ENCODE peak calls at places on chromosomes 13 and 19, in five cellular contexts. Z, M, O, G and H are unnamed samples.

GRCh38 chr19:12603714-12604113 is 6.9 kb downstream of the ZNF490 start:
- DNase-seq in O (no peak), Z (peak), M (no peak), G (no peak), H (no peak)

GRCh38 chr13:39779337-39780270 is 124.1 kb downstream of the COG6 start:
- DNase-seq in M (no peak), G (peak), Z (peak), O (peak), H (no peak)

GRCh38 chr19:5035817-5036732 is 67.2 kb downstream of the KDM4B start:
- DNase-seq in G (peak), O (no peak), M (no peak), Z (no peak), H (no peak)

GRCh38 chr13:105721056-105721455 is 814.4 kb downstream of the EFNB2 start:
- DNase-seq in O (no peak), G (peak), Z (no peak), M (no peak), H (no peak)

GRCh38 chr19:4328243-4328990 is 10.2 kb downstream of the STAP2 start:
- DNase-seq in Z (peak), G (peak), O (peak), M (peak), H (peak)

GRCh38 chr19:18848860-18849661 is 17.3 kb downstream of the UPF1 start:
- DNase-seq in G (peak), M (no peak), Z (peak), O (peak), H (no peak)

GRCh38 chr19:33396701-33397535 is 23.4 kb downstream of the CEBPG start:
- DNase-seq in O (no peak), M (peak), Z (no peak), G (no peak), H (no peak)

GRCh38 chr19:5343848-5344247 is 3.2 kb upstream of the PTPRS start:
- DNase-seq in Z (peak), O (peak), G (peak), M (no peak), H (peak)

GRCh38 chr13:23711355-23711754 is 141.1 kb downstream of the TNFRSF19 start:
- DNase-seq in G (no peak), M (no peak), Z (no peak), O (no peak), H (no peak)

GRCh38 chr13:23709521-23709920 is 139.3 kb downstream of the TNFRSF19 start:
- DNase-seq in O (peak), G (peak), M (no peak), Z (peak), H (no peak)

GRCh38 chr13:23705578-23705977 is 135.4 kb downstream of the TNFRSF19 start:
- DNase-seq in O (peak), M (no peak), G (peak), Z (peak), H (no peak)

GRCh38 chr13:23710366-23710765 is 140.2 kb downstream of the TNFRSF19 start:
- DNase-seq in M (no peak), O (no peak), G (no peak), Z (peak), H (no peak)

GRCh38 chr13:23707674-23708073 is 137.5 kb downstream of the TNFRSF19 start:
- DNase-seq in G (peak), M (no peak), O (peak), Z (peak), H (no peak)
- TF ChIP-seq CTCF in G (peak), M (no peak), O (peak), Z (peak), H (no peak)

DNA sequence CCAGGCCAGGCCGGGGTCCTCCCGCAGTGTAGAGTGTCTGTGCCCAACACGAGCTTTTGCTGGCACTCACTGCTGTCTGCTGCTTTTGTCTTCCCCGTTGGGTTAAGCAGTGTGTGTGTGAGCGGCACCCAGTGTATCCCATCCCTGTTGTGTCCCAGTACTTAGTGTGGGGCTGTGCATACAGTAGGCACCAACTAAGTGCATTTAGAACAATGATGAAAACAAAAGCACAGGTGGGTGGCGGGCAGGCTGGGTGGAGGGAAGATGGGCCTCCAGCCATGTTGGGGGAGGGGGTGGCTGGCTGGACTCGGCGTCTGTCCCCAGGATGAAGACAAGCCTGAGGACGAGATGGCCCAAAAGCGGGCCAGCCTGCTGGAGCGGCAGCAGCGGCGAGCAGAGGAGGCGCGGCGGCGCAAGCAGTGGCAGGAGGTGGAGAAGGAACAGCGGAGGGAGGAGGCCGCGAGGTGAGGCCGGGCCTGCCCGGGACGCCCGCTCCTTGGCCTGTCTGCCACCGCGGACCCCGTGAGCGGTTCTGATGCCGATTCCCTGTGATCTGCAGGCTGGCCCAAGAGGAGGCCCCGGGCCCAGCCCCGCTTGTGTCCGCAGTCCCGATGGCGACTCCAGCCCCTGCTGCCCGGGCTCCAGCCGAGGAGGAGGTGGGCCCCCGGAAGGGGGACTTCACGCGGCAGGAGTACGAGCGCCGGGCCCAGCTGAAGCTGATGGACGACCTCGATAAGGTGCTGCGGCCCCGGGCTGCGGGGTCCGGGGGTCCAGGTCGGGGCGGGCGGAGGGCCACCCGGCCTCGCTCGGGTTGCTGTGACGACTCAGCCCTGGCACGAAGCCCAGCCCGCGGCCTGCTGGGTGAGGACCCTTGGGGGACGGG is 14.2 kb downstream of the XAB2 start:
- DNase-seq in M (no peak), Z (no peak), G (no peak), O (no peak), H (no peak)
- TF ChIP-seq CTCF in M (no peak), Z (no peak), G (no peak), O (no peak), H (no peak)

DNA sequence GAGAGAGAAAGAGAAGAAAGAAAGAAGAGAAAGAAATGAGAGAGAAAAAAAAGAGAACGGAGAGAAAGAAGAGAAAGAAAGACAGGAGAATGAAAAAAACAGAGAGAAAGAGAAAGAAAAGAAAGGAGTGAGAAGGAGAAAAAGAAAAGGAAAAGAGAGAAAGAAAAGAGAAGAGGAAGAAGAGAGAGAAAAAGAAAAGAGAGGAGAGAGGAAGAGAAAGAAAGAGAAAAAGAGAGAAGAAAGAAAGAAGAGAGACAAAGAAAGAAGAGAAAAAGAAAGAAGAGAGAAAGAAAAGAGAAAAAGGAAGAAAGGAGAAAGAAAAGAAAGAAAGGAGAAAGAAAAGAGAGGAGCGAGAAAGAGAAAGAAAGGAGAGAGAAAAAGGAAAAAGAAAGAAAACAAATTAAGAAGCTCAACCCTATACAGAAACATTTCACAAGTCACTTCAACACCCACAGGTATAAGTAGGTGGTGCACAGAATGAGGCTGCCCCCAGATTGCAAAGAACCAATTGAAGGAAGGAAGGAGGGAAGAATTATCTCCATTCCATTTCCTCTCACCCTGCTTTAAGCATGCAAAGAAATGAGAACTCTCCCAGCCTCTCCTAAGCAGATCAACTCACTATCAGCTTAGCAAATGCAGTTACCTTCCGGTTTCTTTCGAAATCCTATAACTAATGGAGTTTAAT is 98.8 kb upstream of the CACNA1A start:
- DNase-seq in Z (no peak), M (no peak), G (no peak), O (no peak), H (no peak)
- TF ChIP-seq CTCF in Z (no peak), M (no peak), G (no peak), O (no peak), H (no peak)

GRCh38 chr13:99526549-99526948 is 25.3 kb downstream of the TM9SF2 start:
- DNase-seq in M (no peak), O (no peak), G (no peak), Z (no peak), H (no peak)

GRCh38 chr13:99527346-99527745 is 26.1 kb downstream of the TM9SF2 start:
- DNase-seq in O (no peak), Z (no peak), M (no peak), G (no peak), H (no peak)

GRCh38 chr13:99525967-99526366 is 24.7 kb downstream of the TM9SF2 start:
- DNase-seq in O (no peak), G (no peak), Z (peak), M (no peak), H (no peak)

GRCh38 chr13:99523838-99524237 is 22.6 kb downstream of the TM9SF2 start:
- DNase-seq in M (no peak), O (no peak), Z (no peak), G (no peak), H (no peak)

DNA sequence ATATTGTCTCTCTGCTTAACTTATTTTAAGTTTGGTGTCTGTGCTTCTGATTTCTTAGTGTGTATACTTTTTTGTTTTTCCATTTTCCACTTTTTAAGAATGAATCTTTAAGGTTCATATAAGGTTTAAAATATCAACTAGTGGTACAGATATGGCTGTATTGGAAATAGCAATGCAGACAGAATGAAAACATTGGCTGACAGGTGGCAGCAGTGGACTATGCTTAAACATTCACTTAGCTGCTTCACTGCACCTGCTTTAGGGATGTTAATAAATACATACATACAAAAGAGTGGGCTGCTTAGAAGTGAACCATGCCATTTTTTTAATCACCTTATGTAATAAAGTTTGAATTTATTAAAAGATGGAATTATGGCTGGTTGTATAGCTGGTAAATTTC is 27.3 kb downstream of the TM9SF2 start:
- DNase-seq in M (no peak), Z (no peak), O (no peak), G (peak), H (no peak)
- TF ChIP-seq CTCF in M (no peak), Z (no peak), O (peak), G (peak), H (peak)

DNA sequence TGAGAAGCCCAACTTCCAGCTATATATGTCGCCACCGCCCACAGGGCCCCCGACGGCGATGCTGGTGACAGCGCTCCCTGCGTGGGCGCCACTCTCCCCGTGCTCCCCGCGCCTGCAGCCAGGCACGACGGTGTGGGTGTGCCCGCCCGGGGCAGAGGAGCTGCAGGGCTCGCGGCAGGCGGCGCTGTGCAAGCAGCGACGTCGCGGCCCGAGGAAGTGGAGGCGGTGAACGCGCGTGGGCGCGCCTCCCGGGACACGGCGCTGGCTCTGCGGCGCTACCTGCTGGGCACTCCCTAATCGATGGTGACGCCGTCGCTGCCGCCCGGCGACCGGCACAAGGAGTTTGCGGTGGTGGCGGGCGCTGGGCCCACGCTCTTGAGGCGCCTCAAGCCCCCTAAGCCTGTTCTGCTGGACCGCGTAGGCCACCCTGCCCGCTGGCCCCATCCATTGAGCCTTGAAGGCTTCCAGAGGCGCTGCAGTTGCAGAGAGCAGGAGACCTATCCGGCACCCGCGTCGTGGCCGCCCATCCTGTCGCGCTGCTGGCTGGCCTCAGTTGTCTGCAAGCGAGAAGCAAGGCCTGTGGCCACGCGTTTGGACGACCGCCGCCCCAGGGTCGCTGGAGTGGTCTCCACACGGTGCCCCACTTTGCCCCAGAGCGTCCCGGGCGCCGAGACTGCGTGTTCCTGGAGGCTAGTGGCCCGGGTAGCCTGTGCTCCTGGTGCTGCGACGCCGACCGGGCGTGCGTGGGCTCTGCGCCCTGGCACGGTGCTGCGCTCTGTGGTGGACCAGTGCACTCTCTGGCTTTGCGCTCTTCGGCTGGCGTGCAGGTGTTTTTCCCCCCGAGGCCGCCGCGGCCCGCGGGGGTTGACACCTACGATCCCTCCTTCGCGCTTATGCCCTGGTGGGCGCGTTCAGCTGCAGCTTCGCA is 23.1 kb downstream of the LRFN3 start:
- DNase-seq in G (peak), Z (no peak), O (no peak), M (peak), H (no peak)
- TF ChIP-seq CTCF in G (peak), Z (peak), O (no peak), M (no peak), H (peak)

GRCh38 chr13:26465954-26466353 is 91.5 kb upstream of the WASF3 start:
- DNase-seq in G (no peak), M (no peak), O (no peak), Z (no peak), H (no peak)

GRCh38 chr13:26465514-26465913 is 92.0 kb upstream of the WASF3 start:
- DNase-seq in G (no peak), M (no peak), O (no peak), Z (no peak), H (no peak)

GRCh38 chr13:26471807-26472206 is 85.7 kb upstream of the WASF3 start:
- DNase-seq in Z (no peak), O (no peak), M (no peak), G (no peak), H (no peak)

GRCh38 chr13:26468203-26468602 is 89.3 kb upstream of the WASF3 start:
- DNase-seq in Z (no peak), G (no peak), O (no peak), M (no peak), H (no peak)

GRCh38 chr13:26469602-26470001 is 87.9 kb upstream of the WASF3 start:
- DNase-seq in M (no peak), Z (no peak), O (no peak), G (no peak), H (no peak)
- TF ChIP-seq CTCF in M (no peak), Z (no peak), O (no peak), G (no peak), H (no peak)